ENCODE peak calls at places on chromosomes 16 and 17, in four cellular contexts. One of them, this sample, is unnamed.
A peak's percentile ranks its signal among the peaks of the same experiment; 100 is the strongest.

GRCh38 chr17:72237223-72237622 is 116.4 kb downstream of the SOX9 start:
- DNase-seq in hippocampal formation: no peak
- DNase-seq in GM10248: no peak
- DNase-seq in BJ: no peak
- DNase-seq in this sample: no peak

GRCh38 chr17:73713136-73713535 is 68.9 kb upstream of the SDK2 start:
- DNase-seq in GM10248: no peak
- DNase-seq in hippocampal formation: no peak
- DNase-seq in BJ: no peak
- DNase-seq in this sample: no peak

GRCh38 chr17:9917801-9918200 is 12.7 kb upstream of the RCVRN start:
- DNase-seq in hippocampal formation: no peak
- DNase-seq in BJ: no peak
- DNase-seq in GM10248: no peak
- DNase-seq in this sample: no peak

GRCh38 chr17:28481081-28481571 is 7.7 kb downstream of the SLC13A2 start:
- DNase-seq in BJ: no peak
- DNase-seq in hippocampal formation: no peak
- DNase-seq in GM10248: no peak
- DNase-seq in this sample: no peak

GRCh38 chr16:81077077-81077940 is at the start of gene C16orf46:
- DNase-seq in BJ: peak; percentile 82
- DNase-seq in hippocampal formation: peak; percentile 99
- DNase-seq in GM10248: peak; percentile 98
- DNase-seq in this sample: peak; percentile 74

GRCh38 chr16:83676056-83676455 is 131.7 kb upstream of the HSBP1 start:
- DNase-seq in hippocampal formation: no peak
- DNase-seq in GM10248: no peak
- DNase-seq in BJ: no peak
- DNase-seq in this sample: no peak

GRCh38 chr17:49035470-49036269 is 38.5 kb downstream of the IGF2BP1 start:
- DNase-seq in BJ: no peak
- DNase-seq in hippocampal formation: no peak
- DNase-seq in GM10248: peak; percentile 62
- DNase-seq in this sample: no peak

GRCh38 chr17:8473451-8474192 is 37.9 kb downstream of the NDEL1 start:
- DNase-seq in hippocampal formation: no peak
- DNase-seq in GM10248: no peak
- DNase-seq in BJ: no peak
- DNase-seq in this sample: no peak

GRCh38 chr16:4572715-4573114 is 16.6 kb downstream of the C16orf96 start:
- DNase-seq in BJ: no peak
- DNase-seq in GM10248: peak; percentile 12
- DNase-seq in hippocampal formation: no peak
- DNase-seq in this sample: no peak

GRCh38 chr16:4847774-4848587 is 700 bp downstream of the UBN1 start:
- DNase-seq in BJ: no peak
- DNase-seq in GM10248: peak; percentile 36
- DNase-seq in hippocampal formation: no peak
- DNase-seq in this sample: no peak

GRCh38 chr16:52572656-52573055 is 25.7 kb upstream of the TOX3 start:
- DNase-seq in GM10248: no peak
- DNase-seq in hippocampal formation: no peak
- DNase-seq in BJ: no peak
- DNase-seq in this sample: no peak

GRCh38 chr16:87690911-87691685 is 74.7 kb downstream of the KLHDC4 start:
- DNase-seq in BJ: no peak
- DNase-seq in hippocampal formation: no peak
- DNase-seq in GM10248: no peak
- DNase-seq in this sample: no peak

GRCh38 chr16:73190688-73191087 is 142.8 kb upstream of the ZFHX3 start:
- DNase-seq in GM10248: no peak
- DNase-seq in BJ: no peak
- DNase-seq in hippocampal formation: no peak
- DNase-seq in this sample: no peak

GRCh38 chr16:8905168-8905762 is 23.1 kb downstream of the LITAFD start:
- DNase-seq in BJ: no peak
- DNase-seq in hippocampal formation: no peak
- DNase-seq in GM10248: no peak
- DNase-seq in this sample: no peak

GRCh38 chr17:64328036-64328874 is 62.4 kb downstream of the PECAM1 start:
- DNase-seq in hippocampal formation: no peak
- DNase-seq in BJ: no peak
- DNase-seq in GM10248: no peak
- DNase-seq in this sample: no peak

GRCh38 chr16:85645021-85645589 is 32.0 kb downstream of the GSE1 start:
- DNase-seq in BJ: no peak
- DNase-seq in hippocampal formation: no peak
- DNase-seq in GM10248: no peak
- DNase-seq in this sample: no peak

GRCh38 chr17:83191388-83192160 is 112.2 kb downstream of the METRNL start:
- DNase-seq in BJ: no peak
- DNase-seq in GM10248: no peak
- DNase-seq in hippocampal formation: no peak
- DNase-seq in this sample: no peak

GRCh38 chr17:49777577-49777976 is 10.9 kb upstream of the KAT7 start:
- DNase-seq in GM10248: no peak
- DNase-seq in hippocampal formation: no peak
- DNase-seq in BJ: no peak
- DNase-seq in this sample: no peak

GRCh38 chr17:75155191-75155601 is 884 bp upstream of the JPT1 start:
- DNase-seq in GM10248: no peak
- DNase-seq in hippocampal formation: no peak
- DNase-seq in BJ: no peak
- DNase-seq in this sample: no peak

GRCh38 chr17:38444151-38444550 is 15.9 kb downstream of the ARHGAP23 start:
- DNase-seq in BJ: no peak
- DNase-seq in hippocampal formation: peak; percentile 67
- DNase-seq in GM10248: peak; percentile 81
- DNase-seq in this sample: no peak

GRCh38 chr17:69602969-69603368 is 188.5 kb downstream of the MAP2K6 start:
- DNase-seq in hippocampal formation: no peak
- DNase-seq in BJ: no peak
- DNase-seq in GM10248: no peak
- DNase-seq in this sample: no peak

GRCh38 chr16:49465661-49466528 is 92.3 kb downstream of the C16orf78 start:
- DNase-seq in BJ: no peak
- DNase-seq in hippocampal formation: no peak
- DNase-seq in GM10248: no peak
- DNase-seq in this sample: no peak

GRCh38 chr17:61561354-61561753 is 29.7 kb downstream of the NACA2 start:
- DNase-seq in BJ: no peak
- DNase-seq in GM10248: no peak
- DNase-seq in hippocampal formation: no peak
- DNase-seq in this sample: no peak

GRCh38 chr17:49843774-49844350 is 4.0 kb downstream of the TAC4 start:
- DNase-seq in hippocampal formation: no peak
- DNase-seq in GM10248: no peak
- DNase-seq in BJ: no peak
- DNase-seq in this sample: no peak

GRCh38 chr16:10970065-10970464 is 25.7 kb downstream of the CLEC16A start:
- DNase-seq in hippocampal formation: no peak
- DNase-seq in GM10248: no peak
- DNase-seq in BJ: no peak
- DNase-seq in this sample: no peak

GRCh38 chr17:7774037-7774659 is 56.6 kb downstream of the DNAH2 start:
- DNase-seq in hippocampal formation: no peak
- DNase-seq in GM10248: no peak
- DNase-seq in BJ: peak; percentile 32
- DNase-seq in this sample: no peak

GRCh38 chr16:86567701-86568571 is 1.3 kb downstream of the FOXC2 start:
- DNase-seq in BJ: no peak
- DNase-seq in GM10248: no peak
- DNase-seq in hippocampal formation: no peak
- DNase-seq in this sample: no peak

GRCh38 chr17:71334041-71334781 is 786.6 kb upstream of the SOX9 start:
- DNase-seq in hippocampal formation: no peak
- DNase-seq in BJ: no peak
- DNase-seq in GM10248: no peak
- DNase-seq in this sample: peak; percentile 34

GRCh38 chr16:77569406-77569805 is 134.6 kb upstream of the ADAMTS18 start:
- DNase-seq in BJ: no peak
- DNase-seq in GM10248: no peak
- DNase-seq in hippocampal formation: no peak
- DNase-seq in this sample: no peak

GRCh38 chr17:20291076-20291475 is 176.3 kb downstream of the LGALS9B start:
- DNase-seq in BJ: no peak
- DNase-seq in hippocampal formation: no peak
- DNase-seq in GM10248: no peak
- DNase-seq in this sample: no peak

GRCh38 chr17:16912021-16912962 is 59.6 kb downstream of the TNFRSF13B start:
- DNase-seq in GM10248: no peak
- DNase-seq in BJ: no peak
- DNase-seq in hippocampal formation: no peak
- DNase-seq in this sample: no peak

GRCh38 chr17:40090234-40091111 is 9.9 kb downstream of the NR1D1 start:
- DNase-seq in hippocampal formation: no peak
- DNase-seq in GM10248: no peak
- DNase-seq in BJ: no peak
- DNase-seq in this sample: no peak

GRCh38 chr16:88013091-88013609 is 61.9 kb downstream of the BANP start:
- DNase-seq in GM10248: no peak
- DNase-seq in hippocampal formation: no peak
- DNase-seq in BJ: no peak
- DNase-seq in this sample: no peak

GRCh38 chr16:4529085-4530060 is 9.2 kb downstream of the CDIP1 start:
- DNase-seq in hippocampal formation: no peak
- DNase-seq in GM10248: peak; percentile 61
- DNase-seq in BJ: no peak
- DNase-seq in this sample: no peak

This sample was measured in GM04503.